ENCODE peak calls at places on chromosomes 11 and 22, in four cellular contexts. Q is mucosa of descending colon, R is psoas muscle, E is testis. I is an unnamed sample. For H3K9me3 and H3K4me1, the result is how much of the 10 kb centered on the place peaks cover.

GRCh38 chr22:33921576-33922181 is 1.4 kb upstream of the LARGE1 start:
- DNase-seq in Q (peak), R (peak), E (peak), I (peak)

GRCh38 chr11:61290905-61291690 is 4.0 kb downstream of the VWCE start:
- DNase-seq in Q (no peak), R (no peak), E (no peak), I (no peak)

GRCh38 chr11:31412946-31413345 is 43.3 kb downstream of the DNAJC24 start:
- DNase-seq in Q (no peak), R (no peak), E (no peak), I (no peak)

GRCh38 chr11:61021661-61022212 is 50.3 kb downstream of the CD6 start:
- DNase-seq in Q (peak), R (peak), E (peak), I (no peak)

GRCh38 chr11:134949716-134950115 is 537.7 kb upstream of the B3GAT1 start:
- DNase-seq in Q (no peak), R (no peak), E (no peak), I (no peak)

GRCh38 chr11:59708537-59708936 is 5.1 kb downstream of the OR10V1 start:
- DNase-seq in Q (no peak), R (no peak), E (no peak), I (no peak)

GRCh38 chr11:26244207-26244606 is 87.7 kb upstream of the ANO3 start:
- DNase-seq in Q (no peak), R (no peak), E (no peak), I (no peak)

GRCh38 chr11:101863361-101863760 is 51.4 kb upstream of the CEP126 start:
- DNase-seq in Q (no peak), R (no peak), E (no peak), I (no peak)

GRCh38 chr11:68839953-68840641 is 1.6 kb downstream of the CPT1A start:
- DNase-seq in Q (no peak), R (no peak), E (no peak), I (no peak)

GRCh38 chr11:92453055-92453454 is 228.4 kb downstream of the FAT3 start:
- DNase-seq in Q (no peak), R (no peak), E (no peak), I (no peak)

GRCh38 chr11:102914238-102915043 is 39.7 kb upstream of the MMP12 start:
- DNase-seq in Q (no peak), R (no peak), E (peak), I (no peak)

GRCh38 chr11:36033082-36033751 is 89.4 kb downstream of the LDLRAD3 start:
- DNase-seq in Q (no peak), R (no peak), E (no peak), I (no peak)

GRCh38 chr11:57776101-57776511 is 14.5 kb downstream of the CTNND1 start:
- DNase-seq in Q (no peak), R (no peak), E (no peak), I (no peak)

GRCh38 chr22:23822101-23822671 is 16.6 kb downstream of the DERL3 start:
- DNase-seq in Q (peak), R (no peak), E (no peak), I (peak)

DNA sequence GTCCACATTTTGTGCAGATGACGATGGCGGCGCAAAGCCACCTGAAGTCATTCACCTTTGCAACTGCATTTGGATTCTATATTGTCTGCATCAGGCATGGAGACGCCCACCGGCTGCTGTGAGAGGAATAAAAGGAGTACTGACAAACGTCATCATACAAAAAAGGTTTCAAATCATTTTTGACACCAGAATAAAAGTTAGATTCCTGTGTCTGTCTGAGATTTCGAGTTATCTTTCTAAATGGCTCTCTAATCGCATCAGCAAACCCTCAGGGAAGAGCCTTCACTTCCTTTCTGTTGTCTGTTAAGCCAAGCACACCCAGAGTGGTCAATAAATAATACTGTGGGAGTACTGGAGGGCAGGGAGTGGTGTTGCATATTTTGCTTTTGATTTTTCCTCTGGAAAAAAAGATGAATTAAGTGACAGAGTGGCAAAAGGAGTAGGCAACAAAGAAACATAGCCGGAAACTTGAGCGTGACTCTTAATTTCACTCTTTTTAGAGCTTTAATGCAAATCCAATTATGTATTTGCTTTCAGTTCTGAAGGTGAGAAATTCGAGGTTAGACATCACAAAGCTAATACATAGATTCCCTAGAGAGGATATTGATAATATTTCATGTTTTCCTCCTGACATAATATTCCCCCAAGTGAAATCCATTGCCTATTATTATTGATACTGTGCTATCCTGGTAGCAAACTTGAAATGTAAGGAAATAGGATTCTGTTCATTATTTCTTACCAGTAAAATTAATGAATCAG is 150.8 kb upstream of the MTMR2 start:
- DNase-seq in Q (no peak), R (no peak), E (no peak), I (peak)
- H3K9me3 ChIP-seq in Q (under half), R (under half), E (under half), I (under half)

DNA sequence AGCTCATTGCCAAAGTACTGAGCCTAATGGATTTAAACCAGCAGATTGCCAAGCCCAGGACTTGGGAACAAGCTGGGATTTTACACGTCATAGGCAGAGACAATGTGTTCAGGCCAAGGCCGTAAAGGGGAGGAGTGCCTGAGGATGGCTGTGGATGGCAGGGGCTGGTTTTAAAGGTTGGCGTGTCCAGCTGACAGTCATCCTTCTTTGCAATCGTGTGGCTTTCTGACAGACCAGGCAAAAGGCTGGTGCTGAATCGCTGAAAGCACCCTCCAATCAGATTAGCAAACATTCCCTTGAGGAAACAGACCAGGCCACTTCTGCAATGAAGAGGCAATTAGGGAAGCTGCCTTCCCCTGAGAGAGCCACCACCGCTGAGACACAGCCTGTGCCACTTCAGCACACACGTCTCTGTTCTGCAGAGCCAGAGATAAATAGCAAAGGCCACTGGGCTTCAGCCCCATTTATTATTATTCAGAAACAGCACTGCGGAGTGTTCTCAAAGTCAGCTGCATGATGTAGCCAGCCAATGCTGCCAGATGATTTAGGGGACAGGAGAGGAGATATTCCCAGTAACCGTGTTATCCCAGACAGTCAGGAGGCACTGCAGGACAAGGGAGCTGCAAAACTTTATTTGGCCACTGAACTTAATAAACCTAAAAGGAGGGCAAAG is 54.2 kb upstream of the CSNK2A3 start:
- DNase-seq in Q (no peak), R (peak), E (peak), I (no peak)
- TF ChIP-seq CTCF in Q (no peak), R (no peak), E (peak), I (no peak)

DNA sequence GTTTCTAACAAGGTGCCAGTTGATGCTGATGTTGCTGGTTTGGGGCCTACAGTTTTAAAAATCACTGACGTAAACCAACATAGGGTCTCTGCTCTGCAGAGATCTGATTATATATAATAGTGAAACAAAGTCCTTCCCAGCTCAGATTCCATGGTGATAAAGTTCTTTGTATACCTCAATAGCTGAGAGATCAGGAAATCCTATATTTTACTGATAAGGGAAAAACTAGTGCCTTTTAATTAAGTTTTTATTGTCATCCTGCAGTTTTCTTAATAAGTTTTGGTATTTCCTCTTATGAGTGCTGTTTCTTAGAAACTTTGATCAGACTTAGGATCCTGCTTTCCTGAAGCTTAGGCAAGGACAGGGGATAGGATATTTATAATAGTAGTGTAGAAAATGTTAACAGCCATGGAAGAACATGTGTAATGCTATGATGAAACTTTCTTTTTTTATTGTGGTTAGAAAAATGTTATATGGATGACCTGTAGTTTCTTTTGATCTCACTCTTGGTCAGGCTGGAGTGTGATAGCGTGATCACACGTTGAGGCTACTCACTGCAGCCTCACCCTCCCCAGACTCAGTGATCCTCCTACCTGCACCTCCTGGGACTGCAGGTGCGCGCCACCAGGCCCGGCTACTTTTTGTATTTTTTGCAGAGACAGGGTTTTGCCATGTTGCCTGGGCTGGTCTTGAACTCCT is 14.1 kb downstream of the CAPRIN1 start:
- DNase-seq in Q (no peak), R (no peak), E (no peak), I (no peak)
- H3K4me1 ChIP-seq in Q (under half), R (half or more), E (under half), I (under half)

DNA sequence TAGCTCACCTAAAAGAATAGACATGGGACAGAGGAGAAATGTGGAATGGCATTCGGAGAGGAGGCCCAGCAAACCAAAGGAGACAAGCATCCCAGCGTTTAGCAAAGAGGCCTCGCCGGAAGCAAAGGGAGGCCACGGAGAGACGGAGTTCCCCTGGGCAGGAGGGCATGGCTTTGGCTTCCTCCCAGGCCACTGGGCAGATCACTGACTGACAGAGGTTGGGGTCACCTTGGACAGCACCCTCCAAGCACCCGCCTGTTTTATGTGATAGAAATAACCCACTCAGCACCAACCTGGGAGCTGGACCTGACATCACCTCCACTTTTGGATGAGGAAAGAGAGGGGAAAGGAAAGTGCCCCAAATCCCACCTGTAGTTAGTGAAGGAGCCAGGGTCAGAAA is 434.1 kb downstream of the BRD1 start:
- DNase-seq in Q (no peak), R (no peak), E (peak), I (no peak)
- H3K9me3 ChIP-seq in Q (under half), R (under half), E (under half), I (under half)